ENCODE peak calls at places on chromosomes 11 and 22, in ten cellular contexts. L is fibroblast of mammary gland, U is NCI-H1092, Q is brain pericyte, O is lower leg skin, P is cardiac muscle cell, T is AG08395, W is mucosa of descending colon, R is NCI-H524, Y is iPS DF 19.7. I is an unnamed sample.

GRCh38 chr22:49994361-49995058 is 18.1 kb downstream of the IL17REL start:
- DNase-seq in T (no peak), R (no peak), U (no peak), Q (no peak), Y (no peak), P (no peak), L (no peak), W (no peak), O (no peak), I (no peak)

GRCh38 chr11:112881461-112881860 is 79.8 kb upstream of the NCAM1 start:
- DNase-seq in T (peak; percentile 89), Y (peak; percentile 52), Q (no peak), W (peak; percentile 25), P (peak; percentile 91), L (no peak), U (peak; percentile 92), O (peak; percentile 41), R (peak; percentile 87), I (peak; percentile 77)

GRCh38 chr11:86128914-86129313 is 60.0 kb upstream of the PICALM start:
- DNase-seq in U (no peak), Q (no peak), L (no peak), R (no peak), O (no peak), W (no peak), T (no peak), P (no peak), Y (no peak), I (no peak)

GRCh38 chr22:31218565-31219262 is 6.6 kb downstream of the LIMK2 start:
- DNase-seq in Q (no peak), T (no peak), R (peak; percentile 21), W (no peak), P (no peak), L (no peak), Y (no peak), O (no peak), U (no peak), I (no peak)

GRCh38 chr11:30801357-30801756 is 215.2 kb upstream of the MPPED2 start:
- DNase-seq in P (no peak), Y (no peak), T (no peak), O (no peak), Q (no peak), L (no peak), W (no peak), U (no peak), R (no peak), I (no peak)

GRCh38 chr11:77968337-77968736 is 26.1 kb downstream of the INTS4 start:
- DNase-seq in L (no peak), O (no peak), U (no peak), P (no peak), T (no peak), Y (no peak), W (no peak), R (no peak), Q (no peak), I (no peak)

GRCh38 chr11:97611345-97611744 is 1221.5 kb downstream of the JRKL start:
- DNase-seq in P (no peak), U (no peak), Y (no peak), Q (no peak), W (no peak), O (no peak), T (no peak), L (no peak), R (no peak), I (no peak)

GRCh38 chr11:87137711-87138110 is 100.0 kb downstream of the TMEM135 start:
- DNase-seq in W (no peak), Q (no peak), T (no peak), U (no peak), L (peak; percentile 80), O (no peak), R (no peak), Y (no peak), P (no peak), I (no peak)

GRCh38 chr11:106828576-106828975 is 189.7 kb downstream of the GUCY1A2 start:
- DNase-seq in R (no peak), U (no peak), Q (no peak), W (no peak), L (peak; percentile 0), P (no peak), T (no peak), Y (no peak), O (no peak), I (no peak)

GRCh38 chr11:28666632-28667031 is 558.4 kb downstream of the METTL15 start:
- DNase-seq in T (peak; percentile 22), R (no peak), P (no peak), U (no peak), O (no peak), Q (peak; percentile 91), L (peak; percentile 79), Y (no peak), W (no peak), I (no peak)

GRCh38 chr11:113138731-113139130 is 175.7 kb upstream of the TTC12 start:
- DNase-seq in R (no peak), P (no peak), L (no peak), U (no peak), O (no peak), T (no peak), Q (no peak), Y (no peak), W (no peak), I (no peak)

GRCh38 chr11:126546191-126546590 is 190.7 kb downstream of the ST3GAL4 start:
- DNase-seq in T (peak; percentile 48), O (no peak), L (peak; percentile 10), U (no peak), P (peak; percentile 28), Y (no peak), R (no peak), Q (no peak), W (no peak), I (no peak)

GRCh38 chr22:40922484-40923303 is 28.5 kb upstream of the RBX1 start:
- DNase-seq in W (peak; percentile 62), O (peak; percentile 16), U (peak; percentile 23), L (peak; percentile 76), T (peak; percentile 67), Y (no peak), R (peak; percentile 27), P (peak; percentile 71), Q (peak; percentile 16), I (no peak)

GRCh38 chr11:106021967-106022794 is at the start of gene MSANTD4:
- DNase-seq in U (peak; percentile 99), T (peak; percentile 99), L (peak; percentile 99), Y (peak; percentile 97), R (peak; percentile 94), P (peak; percentile 99), W (peak; percentile 99), Q (peak; percentile 98), O (peak; percentile 99), I (peak; percentile 99)

GRCh38 chr22:44405661-44406060 is 92.4 kb downstream of the RTL6 start:
- DNase-seq in P (no peak), U (no peak), R (no peak), O (no peak), T (no peak), Q (no peak), L (no peak), W (no peak), Y (no peak), I (no peak)

GRCh38 chr11:29712616-29713015 is 304.2 kb downstream of the KCNA4 start:
- DNase-seq in T (no peak), Y (no peak), L (no peak), O (no peak), R (no peak), Q (no peak), P (no peak), U (no peak), W (no peak), I (no peak)

GRCh38 chr22:49274754-49275380 is 552.8 kb downstream of the BRD1 start:
- DNase-seq in P (no peak), O (no peak), T (no peak), L (no peak), W (no peak), Y (no peak), U (no peak), R (no peak), Q (no peak), I (no peak)

GRCh38 chr11:19472679-19473078 is 231.9 kb upstream of the E2F8 start:
- DNase-seq in L (peak; percentile 62), U (no peak), Q (no peak), R (no peak), O (no peak), T (no peak), W (no peak), P (no peak), Y (no peak), I (no peak)

GRCh38 chr11:118749429-118749828 is 41.5 kb downstream of the DDX6 start:
- DNase-seq in P (peak; percentile 58), O (no peak), W (no peak), R (no peak), U (no peak), L (no peak), Y (no peak), Q (no peak), T (no peak), I (no peak)

GRCh38 chr11:45590743-45591142 is 74.7 kb downstream of the CHST1 start:
- DNase-seq in U (peak; percentile 12), P (no peak), Q (no peak), L (peak; percentile 33), Y (no peak), W (no peak), T (no peak), O (no peak), R (no peak), I (no peak)

GRCh38 chr11:69055212-69055586 is 6.5 kb downstream of the TPCN2 start:
- DNase-seq in W (peak; percentile 82), T (no peak), P (no peak), O (no peak), Y (no peak), R (no peak), L (no peak), U (no peak), Q (no peak), I (no peak)

GRCh38 chr11:26618441-26618840 is 46.4 kb upstream of the MUC15 start:
- DNase-seq in O (no peak), W (no peak), R (no peak), T (no peak), L (no peak), Y (no peak), Q (no peak), P (no peak), U (no peak), I (no peak)

GRCh38 chr11:108754901-108755625 is 90.2 kb downstream of the DDX10 start:
- DNase-seq in R (no peak), U (no peak), O (peak; percentile 17), W (no peak), Q (no peak), L (peak; percentile 80), P (no peak), T (no peak), Y (no peak), I (no peak)

GRCh38 chr11:130945945-130946344 is 29.7 kb upstream of the SNX19 start:
- DNase-seq in P (no peak), Y (no peak), U (no peak), W (peak; percentile 11), O (no peak), L (peak; percentile 97), R (no peak), T (peak; percentile 88), Q (peak; percentile 8), I (no peak)

GRCh38 chr22:40407831-40408717 is 37.7 kb downstream of the SGSM3 start:
- DNase-seq in R (no peak), T (no peak), W (no peak), Y (no peak), P (no peak), O (no peak), U (no peak), L (no peak), Q (no peak), I (no peak)

GRCh38 chr11:19352736-19353110 is 112.0 kb upstream of the E2F8 start:
- DNase-seq in O (no peak), Y (no peak), U (no peak), R (no peak), L (no peak), Q (no peak), T (no peak), W (no peak), P (no peak), I (no peak)

GRCh38 chr11:110261195-110262140 is 34.9 kb downstream of the RDX start:
- DNase-seq in L (no peak), W (no peak), R (no peak), Q (no peak), Y (no peak), P (no peak), T (no peak), O (no peak), U (no peak), I (no peak)

GRCh38 chr22:46829140-46829891 is 66.9 kb downstream of the TBC1D22A start:
- DNase-seq in L (peak; percentile 90), O (no peak), P (no peak), T (peak; percentile 93), R (no peak), Y (no peak), W (no peak), Q (peak; percentile 58), U (no peak), I (no peak)